ENCODE peak calls at places on chromosomes 1 and 21, in five cellular contexts. H is suprapubic skin, W is AG09309, Z is tibial nerve, X is heart right ventricle. Q is an unnamed sample.

GRCh38 chr1:69791311-69791710 is 223.6 kb downstream of the LRRC7 start:
- DNase-seq in Z (no peak), X (no peak), H (no peak), W (no peak), Q (no peak)

GRCh38 chr1:163785868-163786267 is 464.1 kb downstream of the NUF2 start:
- DNase-seq in W (no peak), X (no peak), H (no peak), Z (no peak), Q (no peak)

GRCh38 chr1:98099501-98099900 is 178.7 kb upstream of the DPYD start:
- DNase-seq in H (no peak), W (no peak), Z (no peak), X (no peak), Q (peak; percentile 68)

GRCh38 chr1:901108-901859 is 22.4 kb upstream of the SAMD11 start:
- DNase-seq in Z (no peak), W (no peak), H (peak; percentile 54), X (no peak), Q (no peak)

GRCh38 chr1:226603976-226604845 is 55.6 kb downstream of the STUM start:
- DNase-seq in H (no peak), X (no peak), W (no peak), Z (no peak), Q (no peak)

GRCh38 chr1:212721388-212722247 is 22.0 kb upstream of the BATF3 start:
- DNase-seq in Z (no peak), H (no peak), W (peak; percentile 64), X (no peak), Q (peak; percentile 59)

GRCh38 chr1:235941852-235942624 is 75.3 kb upstream of the LYST start:
- DNase-seq in X (no peak), H (no peak), Z (no peak), W (peak; percentile 62), Q (no peak)

GRCh38 chr1:45050931-45051748 is 39.1 kb downstream of the UROD start:
- DNase-seq in X (no peak), Z (no peak), W (no peak), H (no peak), Q (no peak)

GRCh38 chr1:30232288-30232899 is 491.0 kb downstream of the MATN1 start:
- DNase-seq in W (no peak), H (no peak), X (no peak), Z (no peak), Q (no peak)

GRCh38 chr1:201546093-201546492 is 7.2 kb downstream of the NAV1 start:
- DNase-seq in W (no peak), Z (no peak), X (no peak), H (peak; percentile 49), Q (no peak)

GRCh38 chr21:43800124-43800523 is 10.7 kb downstream of the RRP1 start:
- DNase-seq in X (no peak), Z (no peak), W (no peak), H (no peak), Q (no peak)

GRCh38 chr1:77253211-77253610 is 28.6 kb upstream of the AK5 start:
- DNase-seq in Z (no peak), W (no peak), X (no peak), H (no peak), Q (no peak)

GRCh38 chr1:46458846-46459245 is 30.8 kb upstream of the DMBX1 start:
- DNase-seq in X (no peak), Z (no peak), W (no peak), H (no peak), Q (no peak)

GRCh38 chr1:198174297-198174696 is 17.5 kb downstream of the NEK7 start:
- DNase-seq in W (no peak), X (no peak), H (no peak), Z (no peak), Q (no peak)

GRCh38 chr1:41540886-41541591 is 56.6 kb upstream of the EDN2 start:
- DNase-seq in W (no peak), H (peak; percentile 66), X (no peak), Z (no peak), Q (peak; percentile 9)

GRCh38 chr1:55179177-55179835 is 35.9 kb downstream of the USP24 start:
- DNase-seq in Z (no peak), X (no peak), W (no peak), H (no peak), Q (no peak)

GRCh38 chr1:98053471-98054366 is 132.9 kb upstream of the DPYD start:
- DNase-seq in X (peak; percentile 18), Z (peak; percentile 25), W (no peak), H (no peak), Q (no peak)

GRCh38 chr1:53069663-53070327 is 7.8 kb downstream of the PODN start:
- DNase-seq in H (peak; percentile 72), X (no peak), Z (no peak), W (no peak), Q (no peak)

GRCh38 chr1:93499075-93499474 is 51.2 kb downstream of the FNBP1L start:
- DNase-seq in Z (no peak), W (no peak), X (no peak), H (no peak), Q (no peak)

GRCh38 chr1:200279810-200280411 is 129.9 kb downstream of the ZNF281 start:
- DNase-seq in Z (peak; percentile 37), X (peak; percentile 16), W (no peak), H (no peak), Q (peak; percentile 27)

GRCh38 chr1:44684525-44684924 is 10.0 kb downstream of the ARMH1 start:
- DNase-seq in W (no peak), X (no peak), H (no peak), Z (no peak), Q (no peak)

DNA sequence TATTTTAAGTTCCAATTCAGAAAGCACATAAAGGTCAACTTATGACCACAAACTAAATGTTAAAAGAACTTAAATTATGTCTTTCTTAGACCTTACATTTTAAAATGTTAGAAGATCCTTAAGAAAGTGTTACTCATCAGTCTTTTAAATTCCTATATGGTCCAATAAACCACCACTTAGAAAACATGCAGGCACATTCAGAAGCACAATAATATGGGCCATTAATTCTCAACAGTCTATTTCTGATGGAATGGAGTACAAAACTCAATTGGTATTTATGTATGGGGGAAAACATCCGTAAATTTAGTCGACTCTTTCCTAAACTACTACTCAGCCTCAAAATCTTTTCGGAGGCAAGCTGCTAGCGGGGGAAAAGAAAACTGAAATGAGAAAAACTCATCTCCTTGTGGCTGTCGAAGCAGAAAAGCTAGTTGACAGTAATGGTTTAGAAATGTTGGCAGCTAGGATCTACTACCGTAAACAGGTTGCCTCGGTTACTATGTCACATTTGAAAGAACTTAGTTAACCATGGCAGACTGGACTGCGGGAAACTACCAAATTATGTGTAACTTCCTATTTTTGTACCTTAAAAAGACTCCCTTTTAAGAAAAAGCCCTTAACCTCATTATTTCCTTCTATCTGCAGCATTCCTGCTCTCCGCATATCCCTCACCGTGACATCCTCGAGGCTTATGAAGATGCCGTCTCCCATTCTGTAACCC is 993 bp downstream of the TRMT1L start:
- DNase-seq in Z (no peak), H (no peak), W (no peak), X (no peak), Q (no peak)
- H3K4me3 ChIP-seq in Z (peak overlapping the region; percentile 97), H (peak overlapping the region; percentile 73), W (peak overlapping the region; percentile 86), X (peak overlapping the region; percentile 80), Q (peak overlapping the region; percentile 82)

DNA sequence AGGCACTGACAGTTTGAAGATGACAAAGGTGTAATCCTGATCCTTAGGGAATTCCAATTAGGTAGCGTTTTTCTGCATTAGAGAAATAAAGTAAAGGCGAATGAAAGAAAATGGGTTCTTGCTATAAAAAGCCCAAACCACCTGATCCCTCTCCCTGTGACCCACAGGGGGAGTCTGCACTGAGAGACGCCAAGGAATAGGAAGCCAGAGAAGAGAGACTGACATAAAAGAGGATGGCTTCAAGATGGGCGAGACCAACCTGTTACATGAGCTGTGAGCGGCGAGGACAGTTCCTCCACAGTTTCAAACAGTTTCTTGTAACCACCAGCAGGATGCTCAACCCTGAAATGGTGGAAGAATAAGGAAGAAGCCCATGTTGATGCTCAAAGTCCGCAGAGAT is 1.4 kb downstream of the RPE65 start:
- DNase-seq in X (no peak), H (no peak), Z (no peak), W (no peak), Q (no peak)
- TF ChIP-seq CTCF in X (no peak), H (no peak), Z (no peak), W (no peak), Q (no peak)

GRCh38 chr1:111595807-111596206 is 23.8 kb upstream of the RAP1A start:
- DNase-seq in W (no peak), Z (no peak), H (no peak), X (no peak), Q (no peak)
- H3K4me3 ChIP-seq in W (no peak overlapping the region), Z (no peak overlapping the region), H (no peak overlapping the region), X (no peak overlapping the region), Q (no peak overlapping the region)

GRCh38 chr21:36104306-36105300 is 30.3 kb upstream of the CBR3 start:
- DNase-seq in W (no peak), H (no peak), X (peak; percentile 21), Z (peak; percentile 56), Q (no peak)
- TF ChIP-seq CTCF in W (peak; percentile 52), H (no peak), X (peak; percentile 24), Z (peak; percentile 61), Q (peak; percentile 61)

GRCh38 chr1:109300650-109301151 is 6.1 kb downstream of the MYBPHL start:
- DNase-seq in Z (no peak), X (no peak), H (no peak), W (no peak), Q (no peak)
- H3K4me3 ChIP-seq in Z (no peak overlapping the region), X (no peak overlapping the region), H (no peak overlapping the region), W (no peak overlapping the region), Q (no peak overlapping the region)

GRCh38 chr1:155966135-155966534 is 12.2 kb downstream of the ARHGEF2 start:
- DNase-seq in H (no peak), X (no peak), Z (no peak), W (no peak), Q (no peak)
- TF ChIP-seq CTCF in H (no peak), X (no peak), Z (no peak), W (peak; percentile 15), Q (peak; percentile 11)

GRCh38 chr1:40045182-40045581 is 4.7 kb downstream of the CAP1 start:
- DNase-seq in X (no peak), Z (no peak), W (no peak), H (no peak), Q (no peak)
- H3K4me3 ChIP-seq in X (no peak overlapping the region), Z (no peak overlapping the region), W (no peak overlapping the region), H (no peak overlapping the region), Q (no peak overlapping the region)

GRCh38 chr1:68321084-68321685 is 88.9 kb upstream of the WLS start:
- DNase-seq in Z (peak; percentile 36), X (peak; percentile 53), W (no peak), H (no peak), Q (no peak)
- TF ChIP-seq CTCF in Z (peak; percentile 52), X (peak; percentile 58), W (peak; percentile 58), H (no peak), Q (peak; percentile 68)

GRCh38 chr1:26862781-26863676 is at the start of gene SFN:
- DNase-seq in X (no peak), H (no peak), Z (no peak), W (no peak), Q (no peak)
- H3K4me3 ChIP-seq in X (peak within 1 kb of the TSS; percentile 45), H (peak within 1 kb of the TSS; percentile 86), Z (peak within 1 kb of the TSS; percentile 33), W (peak within 1 kb of the TSS; percentile 74), Q (peak within 1 kb of the TSS; percentile 59)

Q was measured in HFF-Myc.